ENCODE peak calls at places on chromosomes 4 and X, in six cellular contexts. P is A549, U is neural progenitor cell, X is OCI-LY7, R is cardiac muscle cell, Q is heart left ventricle. N is an unnamed sample.

GRCh38 chr4:1370321-1371124 is 23.5 kb downstream of the UVSSA start:
- DNase-seq in P (no peak), X (no peak), U (no peak), Q (no peak), R (no peak), N (peak; percentile 50)

GRCh38 chr4:32140636-32141035 is 1420.5 kb downstream of the PCDH7 start:
- DNase-seq in P (peak; percentile 10), X (no peak), Q (no peak), U (no peak), R (peak; percentile 80), N (no peak)

GRCh38 chrX:32195611-32196010 is 1015.7 kb downstream of the DMD start:
- DNase-seq in Q (no peak), U (no peak), R (no peak), P (no peak), X (no peak), N (no peak)

GRCh38 chrX:51148848-51149247 is 183.8 kb upstream of the NUDT10 start:
- DNase-seq in R (peak; percentile 10), P (peak; percentile 12), U (peak; percentile 59), Q (no peak), X (peak; percentile 13), N (no peak)

GRCh38 chr4:14178421-14178820 is 550.9 kb upstream of the BOD1L1 start:
- DNase-seq in X (peak; percentile 41), R (peak; percentile 63), Q (no peak), P (peak; percentile 17), U (no peak), N (no peak)

GRCh38 chr4:41594439-41594838 is 56.5 kb downstream of the LIMCH1 start:
- DNase-seq in X (no peak), R (no peak), P (no peak), Q (peak; percentile 50), U (no peak), N (no peak)

GRCh38 chrX:79270401-79270800 is 96.7 kb downstream of the ITM2A start:
- DNase-seq in P (peak; percentile 1), U (peak; percentile 66), R (peak; percentile 74), X (peak; percentile 74), Q (peak; percentile 49), N (peak; percentile 61)

GRCh38 chr4:25406081-25406692 is 29.1 kb downstream of the ANAPC4 start:
- DNase-seq in Q (no peak), R (peak; percentile 62), P (no peak), U (no peak), X (no peak), N (no peak)

GRCh38 chr4:76581276-76581675 is 146.2 kb downstream of the SHROOM3 start:
- DNase-seq in P (no peak), R (no peak), X (no peak), Q (no peak), U (no peak), N (no peak)

GRCh38 chrX:9144643-9145290 is 110.8 kb upstream of the FAM9B start:
- DNase-seq in Q (no peak), P (no peak), R (peak; percentile 50), U (no peak), X (no peak), N (no peak)

GRCh38 chrX:80432863-80433262 is 12.6 kb downstream of the TENT5D start:
- DNase-seq in R (peak; percentile 6), U (no peak), P (no peak), X (no peak), Q (no peak), N (no peak)

GRCh38 chr4:37767546-37767945 is 58.9 kb upstream of the PGM2 start:
- DNase-seq in P (no peak), U (no peak), R (peak; percentile 79), X (no peak), Q (peak; percentile 52), N (peak; percentile 85)

GRCh38 chrX:119541188-119541587 is 24.0 kb downstream of the STEEP1 start:
- DNase-seq in Q (no peak), X (no peak), U (no peak), P (peak; percentile 55), R (peak; percentile 70), N (no peak)

GRCh38 chr4:59655996-59656395 is 1544.1 kb upstream of the ADGRL3 start:
- DNase-seq in P (no peak), Q (no peak), U (peak; percentile 30), R (no peak), X (no peak), N (peak; percentile 44)

GRCh38 chr4:30181512-30181911 is 538.7 kb upstream of the PCDH7 start:
- DNase-seq in Q (no peak), U (no peak), R (no peak), P (no peak), X (no peak), N (no peak)

GRCh38 chr4:26787461-26788340 is 72.9 kb upstream of the STIM2 start:
- DNase-seq in R (peak; percentile 63), X (peak; percentile 88), Q (peak; percentile 42), P (peak; percentile 50), U (peak; percentile 60), N (no peak)

GRCh38 chr4:5118091-5118786 is 67.0 kb downstream of the STK32B start:
- DNase-seq in P (no peak), Q (no peak), R (no peak), U (no peak), X (no peak), N (no peak)

GRCh38 chrX:68072016-68072415 is 361.3 kb downstream of the OPHN1 start:
- DNase-seq in P (no peak), Q (no peak), X (no peak), R (peak; percentile 0), U (no peak), N (no peak)

GRCh38 chr4:48483006-48483776 is at the start of gene SLC10A4:
- DNase-seq in R (no peak), Q (no peak), P (peak; percentile 6), X (no peak), U (peak; percentile 73), N (no peak)

GRCh38 chr4:26397086-26397485 is 76.3 kb downstream of the RBPJ start:
- DNase-seq in U (no peak), Q (no peak), X (no peak), P (no peak), R (no peak), N (no peak)

GRCh38 chr4:106238819-106239420 is 77.1 kb downstream of the TBCK start:
- DNase-seq in U (peak; percentile 47), X (peak; percentile 38), Q (no peak), P (peak; percentile 50), R (peak; percentile 61), N (no peak)

GRCh38 chrX:10884246-10884645 is 226.9 kb upstream of the HCCS start:
- DNase-seq in P (no peak), Q (no peak), U (no peak), X (no peak), R (peak; percentile 42), N (no peak)

GRCh38 chr4:166422475-166422874 is 549.4 kb downstream of the TLL1 start:
- DNase-seq in U (no peak), X (no peak), P (no peak), Q (no peak), R (peak; percentile 57), N (no peak)

GRCh38 chrX:42577936-42578335 is 200.0 kb downstream of the PPP1R2C start:
- DNase-seq in X (peak; percentile 39), Q (no peak), P (no peak), U (no peak), R (peak; percentile 9), N (no peak)

GRCh38 chrX:131841496-131842410 is 181.3 kb upstream of the STK26 start:
- DNase-seq in P (peak; percentile 66), Q (no peak), U (peak; percentile 72), X (peak; percentile 52), R (peak; percentile 63), N (no peak)

GRCh38 chr4:109730294-109731051 is 603 bp upstream of the PLA2G12A start:
- DNase-seq in U (peak; percentile 72), Q (peak; percentile 51), R (peak; percentile 67), X (no peak), P (peak; percentile 56), N (peak; percentile 89)

GRCh38 chr4:52996261-52997131 is 134.4 kb downstream of the RASL11B start:
- DNase-seq in Q (no peak), R (peak; percentile 95), U (no peak), X (no peak), P (no peak), N (peak; percentile 88)

GRCh38 chr4:153713840-153714239 is 29.8 kb downstream of the TLR2 start:
- DNase-seq in P (no peak), Q (no peak), X (no peak), R (peak; percentile 27), U (no peak), N (no peak)

GRCh38 chrX:22389544-22390243 is 117.0 kb downstream of the CBLL2 start:
- DNase-seq in P (peak; percentile 11), Q (no peak), R (peak; percentile 16), U (no peak), X (no peak), N (no peak)

GRCh38 chr4:158808399-158808798 is 39.6 kb downstream of the FNIP2 start:
- DNase-seq in R (no peak), Q (no peak), P (no peak), X (no peak), U (no peak), N (no peak)
- H3K4me3 ChIP-seq in R (no peak overlapping the region), Q (no peak overlapping the region), P (no peak overlapping the region), X (no peak overlapping the region), U (no peak overlapping the region), N (peak overlapping the region; percentile 46)

GRCh38 chrX:110310000-110310790 is 7.7 kb downstream of the AMMECR1 start:
- DNase-seq in U (no peak), Q (no peak), X (no peak), P (no peak), R (peak; percentile 14), N (no peak)
- H3K4me1 ChIP-seq in U (no peaks in the 10 kb centered on the region), Q (no peaks in the 10 kb centered on the region), X (peaks cover 26% of the 10 kb centered on the region), P (peaks cover 7% of the 10 kb centered on the region), R (peaks cover 9% of the 10 kb centered on the region), N (no peaks in the 10 kb centered on the region)

DNA sequence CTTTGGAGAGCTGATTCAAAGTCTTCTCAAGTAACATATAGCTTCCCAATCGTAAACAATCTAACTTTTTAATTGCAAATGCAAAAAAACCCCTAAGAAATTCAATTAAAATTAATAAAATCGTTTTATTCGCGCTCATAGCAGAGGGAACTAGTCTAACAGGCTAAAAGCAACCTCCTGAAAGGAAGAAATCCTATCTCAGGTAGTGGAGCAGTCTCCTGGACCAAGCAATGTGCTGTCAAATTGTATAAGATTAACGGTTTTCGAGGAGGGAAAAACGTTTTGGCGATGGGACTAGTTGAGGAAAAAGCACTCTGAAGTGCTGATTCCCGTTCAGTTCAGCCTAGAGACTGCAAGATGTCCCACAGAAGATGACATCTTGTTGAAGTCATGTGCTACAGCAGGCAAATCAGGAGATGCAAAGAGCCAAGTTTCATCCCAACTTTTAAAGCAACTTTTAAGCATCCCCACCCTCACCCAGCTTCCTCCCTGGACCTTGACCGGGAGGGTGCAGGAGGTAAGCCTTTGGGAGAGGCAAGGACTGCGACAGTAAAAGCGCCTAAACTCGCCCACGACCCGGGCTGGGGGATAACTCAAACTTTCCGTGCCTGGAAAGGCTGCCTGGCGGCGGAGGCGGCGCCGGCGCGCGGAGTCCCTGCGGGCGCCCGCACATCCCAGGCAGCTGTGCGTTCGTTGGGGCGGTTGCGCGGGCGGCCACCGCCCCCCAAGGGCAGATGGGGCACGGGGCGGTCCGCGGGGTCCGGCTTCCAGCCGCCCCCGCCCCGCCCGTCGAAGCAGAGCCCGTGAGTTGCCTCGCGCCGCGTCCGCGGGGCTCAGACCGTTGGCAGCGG is 784 bp downstream of the MAP7D3 start:
- DNase-seq in Q (peak; percentile 22), P (peak; percentile 27), R (peak; percentile 24), X (peak; percentile 31), U (peak; percentile 60), N (no peak)
- H3K27ac ChIP-seq in Q (peak overlapping the region; percentile 83), P (peak overlapping the region; percentile 95), R (no peak overlapping the region), X (no peak overlapping the region), U (no peak overlapping the region), N (no peak overlapping the region)

DNA sequence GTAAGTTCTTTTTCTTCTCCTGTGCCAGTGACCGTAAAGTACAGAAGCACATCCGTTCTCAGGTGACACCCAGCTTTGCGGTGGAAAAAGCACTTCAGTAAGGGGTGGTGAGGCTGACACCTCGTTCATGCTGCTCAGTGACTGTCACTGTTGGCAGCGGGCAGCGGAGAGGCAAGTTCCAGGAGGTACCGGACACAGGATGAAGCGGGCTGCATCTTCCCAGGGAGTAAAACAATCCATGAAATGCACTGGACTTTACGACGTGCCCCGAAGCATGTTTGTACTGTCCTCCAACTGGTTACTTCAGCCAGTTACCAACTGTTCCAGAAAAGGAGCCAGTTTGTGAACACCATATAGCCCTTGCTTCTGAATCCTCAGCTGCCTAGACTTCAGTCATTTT is 110.7 kb downstream of the ZNF827 start:
- DNase-seq in U (no peak), Q (no peak), R (no peak), P (no peak), X (no peak), N (no peak)
- H3K4me3 ChIP-seq in U (no peak overlapping the region), Q (no peak overlapping the region), R (no peak overlapping the region), P (no peak overlapping the region), X (no peak overlapping the region), N (no peak overlapping the region)

N was measured in kidney.